ENCODE peak calls at places on chromosomes 11 and 22, in five cellular contexts. One of them, this sample, is unnamed. For H3K36me3, the result is how much of the 10 kb centered on the place peaks cover.

GRCh38 chr11:64239662-64240466 is 1.0 kb upstream of the FKBP2 start:
- DNase-seq in A673: no peak
- DNase-seq in body of pancreas: peak
- DNase-seq in colonic mucosa: no peak
- DNase-seq in CD8-positive, alpha-beta memory T cell: no peak
- DNase-seq in this sample: no peak

GRCh38 chr11:19311306-19312030 is 70.7 kb upstream of the E2F8 start:
- DNase-seq in A673: peak
- DNase-seq in body of pancreas: peak
- DNase-seq in colonic mucosa: peak
- DNase-seq in CD8-positive, alpha-beta memory T cell: peak
- DNase-seq in this sample: peak

GRCh38 chr11:21615871-21616270 is 577.0 kb upstream of the ANO5 start:
- DNase-seq in A673: no peak
- DNase-seq in body of pancreas: no peak
- DNase-seq in colonic mucosa: no peak
- DNase-seq in CD8-positive, alpha-beta memory T cell: no peak
- DNase-seq in this sample: no peak

GRCh38 chr11:16082532-16083055 is 273.8 kb downstream of the SOX6 start:
- DNase-seq in A673: no peak
- DNase-seq in body of pancreas: no peak
- DNase-seq in colonic mucosa: no peak
- DNase-seq in CD8-positive, alpha-beta memory T cell: no peak
- DNase-seq in this sample: peak

GRCh38 chr11:3710485-3711259 is 39.5 kb upstream of the CHRNA10 start:
- DNase-seq in A673: no peak
- DNase-seq in body of pancreas: no peak
- DNase-seq in colonic mucosa: no peak
- DNase-seq in CD8-positive, alpha-beta memory T cell: no peak
- DNase-seq in this sample: peak

GRCh38 chr22:37533995-37534394 is 14.8 kb upstream of the CARD10 start:
- DNase-seq in A673: no peak
- DNase-seq in body of pancreas: no peak
- DNase-seq in colonic mucosa: no peak
- DNase-seq in CD8-positive, alpha-beta memory T cell: no peak
- DNase-seq in this sample: peak

GRCh38 chr11:126514061-126514713 is 158.7 kb downstream of the ST3GAL4 start:
- DNase-seq in A673: no peak
- DNase-seq in body of pancreas: no peak
- DNase-seq in colonic mucosa: no peak
- DNase-seq in CD8-positive, alpha-beta memory T cell: no peak
- DNase-seq in this sample: no peak

GRCh38 chr11:100849914-100850235 is 162.8 kb downstream of the ARHGAP42 start:
- DNase-seq in A673: no peak
- DNase-seq in body of pancreas: no peak
- DNase-seq in colonic mucosa: no peak
- DNase-seq in CD8-positive, alpha-beta memory T cell: no peak
- DNase-seq in this sample: no peak

GRCh38 chr22:44210721-44211120 is 30.0 kb downstream of the PARVG start:
- DNase-seq in A673: no peak
- DNase-seq in body of pancreas: no peak
- DNase-seq in colonic mucosa: no peak
- DNase-seq in CD8-positive, alpha-beta memory T cell: no peak
- DNase-seq in this sample: peak

GRCh38 chr11:71080239-71081097 is 171.9 kb downstream of the SHANK2 start:
- DNase-seq in A673: peak
- DNase-seq in body of pancreas: peak
- DNase-seq in colonic mucosa: peak
- DNase-seq in CD8-positive, alpha-beta memory T cell: no peak
- DNase-seq in this sample: peak

GRCh38 chr22:45341503-45341902 is 31.8 kb downstream of the FAM118A start:
- DNase-seq in A673: no peak
- DNase-seq in body of pancreas: no peak
- DNase-seq in colonic mucosa: no peak
- DNase-seq in CD8-positive, alpha-beta memory T cell: no peak
- DNase-seq in this sample: no peak

GRCh38 chr11:10742460-10743208 is 8.4 kb upstream of the CTR9 start:
- DNase-seq in A673: peak
- DNase-seq in body of pancreas: no peak
- DNase-seq in colonic mucosa: peak
- DNase-seq in CD8-positive, alpha-beta memory T cell: peak
- DNase-seq in this sample: peak

GRCh38 chr11:112227002-112227401 is 774 bp downstream of the PTS start:
- DNase-seq in A673: no peak
- DNase-seq in body of pancreas: no peak
- DNase-seq in colonic mucosa: no peak
- DNase-seq in CD8-positive, alpha-beta memory T cell: no peak
- DNase-seq in this sample: peak

GRCh38 chr22:32880906-32881596 is 79.5 kb downstream of the TIMP3 start:
- DNase-seq in A673: peak
- DNase-seq in body of pancreas: peak
- DNase-seq in colonic mucosa: peak
- DNase-seq in CD8-positive, alpha-beta memory T cell: no peak
- DNase-seq in this sample: peak

GRCh38 chr11:65555693-65556231 is 2.4 kb downstream of the LTBP3 start:
- DNase-seq in A673: no peak
- DNase-seq in body of pancreas: peak
- DNase-seq in colonic mucosa: peak
- DNase-seq in CD8-positive, alpha-beta memory T cell: no peak
- DNase-seq in this sample: peak

GRCh38 chr11:134033696-134034491 is 35.0 kb upstream of the JAM3 start:
- DNase-seq in A673: peak
- DNase-seq in body of pancreas: peak
- DNase-seq in colonic mucosa: peak
- DNase-seq in CD8-positive, alpha-beta memory T cell: peak
- DNase-seq in this sample: peak

GRCh38 chr11:118227865-118228785 is 3.3 kb upstream of the JAML start:
- DNase-seq in A673: no peak
- DNase-seq in body of pancreas: no peak
- DNase-seq in colonic mucosa: no peak
- DNase-seq in CD8-positive, alpha-beta memory T cell: peak
- DNase-seq in this sample: no peak

GRCh38 chr11:73412308-73412707 is 36.1 kb downstream of the RELT start:
- DNase-seq in A673: peak
- DNase-seq in body of pancreas: no peak
- DNase-seq in colonic mucosa: no peak
- DNase-seq in CD8-positive, alpha-beta memory T cell: no peak
- DNase-seq in this sample: no peak

GRCh38 chr22:48104786-48105185 is 1342.3 kb downstream of the TBC1D22A start:
- DNase-seq in A673: no peak
- DNase-seq in body of pancreas: no peak
- DNase-seq in colonic mucosa: no peak
- DNase-seq in CD8-positive, alpha-beta memory T cell: no peak
- DNase-seq in this sample: no peak

GRCh38 chr11:13446444-13446843 is 16.6 kb downstream of the BTBD10 start:
- DNase-seq in A673: no peak
- DNase-seq in body of pancreas: no peak
- DNase-seq in colonic mucosa: no peak
- DNase-seq in CD8-positive, alpha-beta memory T cell: no peak
- DNase-seq in this sample: peak

GRCh38 chr11:76242004-76242779 is 35.9 kb upstream of the WNT11 start:
- DNase-seq in A673: no peak
- DNase-seq in body of pancreas: no peak
- DNase-seq in colonic mucosa: no peak
- DNase-seq in CD8-positive, alpha-beta memory T cell: no peak
- DNase-seq in this sample: no peak

GRCh38 chr11:102534261-102534872 is 3.8 kb upstream of the MMP7 start:
- DNase-seq in A673: no peak
- DNase-seq in body of pancreas: no peak
- DNase-seq in colonic mucosa: no peak
- DNase-seq in CD8-positive, alpha-beta memory T cell: no peak
- DNase-seq in this sample: no peak

GRCh38 chr11:43927070-43927469 is 15.4 kb upstream of the C11orf96 start:
- DNase-seq in A673: no peak
- DNase-seq in body of pancreas: no peak
- DNase-seq in colonic mucosa: no peak
- DNase-seq in CD8-positive, alpha-beta memory T cell: no peak
- DNase-seq in this sample: no peak

GRCh38 chr22:23219787-23220484 is 39.6 kb downstream of the BCR start:
- DNase-seq in A673: peak
- DNase-seq in body of pancreas: peak
- DNase-seq in colonic mucosa: peak
- DNase-seq in CD8-positive, alpha-beta memory T cell: no peak
- DNase-seq in this sample: peak

GRCh38 chr11:22670803-22671202 is 4.4 kb downstream of the GAS2 start:
- DNase-seq in A673: peak
- DNase-seq in body of pancreas: no peak
- DNase-seq in colonic mucosa: no peak
- DNase-seq in CD8-positive, alpha-beta memory T cell: no peak
- DNase-seq in this sample: peak

GRCh38 chr11:6968816-6969215 is 42.6 kb downstream of the ZNF215 start:
- DNase-seq in A673: no peak
- DNase-seq in body of pancreas: no peak
- DNase-seq in colonic mucosa: no peak
- DNase-seq in CD8-positive, alpha-beta memory T cell: no peak
- DNase-seq in this sample: peak

GRCh38 chr11:109085708-109086373 is 336.1 kb upstream of the C11orf87 start:
- DNase-seq in A673: no peak
- DNase-seq in body of pancreas: no peak
- DNase-seq in colonic mucosa: no peak
- DNase-seq in CD8-positive, alpha-beta memory T cell: no peak
- DNase-seq in this sample: peak

GRCh38 chr11:12846766-12847615 is 162.1 kb upstream of the RASSF10 start:
- DNase-seq in A673: no peak
- DNase-seq in body of pancreas: peak
- DNase-seq in colonic mucosa: no peak
- DNase-seq in CD8-positive, alpha-beta memory T cell: no peak
- DNase-seq in this sample: no peak

GRCh38 chr11:71397328-71397860 is 50.8 kb downstream of the DHCR7 start:
- DNase-seq in A673: no peak
- DNase-seq in body of pancreas: no peak
- DNase-seq in colonic mucosa: no peak
- DNase-seq in CD8-positive, alpha-beta memory T cell: no peak
- DNase-seq in this sample: no peak

GRCh38 chr11:46942172-46942571 is 5.6 kb downstream of the CSTPP1 start:
- DNase-seq in A673: no peak
- DNase-seq in body of pancreas: no peak
- DNase-seq in colonic mucosa: peak
- DNase-seq in CD8-positive, alpha-beta memory T cell: no peak
- DNase-seq in this sample: no peak

GRCh38 chr11:19966435-19966834 is 193.8 kb downstream of the DBX1 start:
- DNase-seq in A673: no peak
- DNase-seq in body of pancreas: no peak
- DNase-seq in colonic mucosa: no peak
- DNase-seq in CD8-positive, alpha-beta memory T cell: no peak
- DNase-seq in this sample: no peak

GRCh38 chr11:121625784-121626506 is 173.2 kb upstream of the SORL1-AS1 start:
- DNase-seq in A673: no peak
- DNase-seq in body of pancreas: no peak
- DNase-seq in colonic mucosa: no peak
- DNase-seq in CD8-positive, alpha-beta memory T cell: no peak
- DNase-seq in this sample: no peak

GRCh38 chr11:8814209-8814922 is 96.6 kb upstream of the AKIP1 start:
- DNase-seq in A673: peak
- DNase-seq in body of pancreas: no peak
- DNase-seq in colonic mucosa: peak
- DNase-seq in CD8-positive, alpha-beta memory T cell: no peak
- DNase-seq in this sample: no peak

GRCh38 chr11:62876712-62877111 is 4.0 kb upstream of the SLC3A2 start:
- DNase-seq in A673: no peak
- DNase-seq in body of pancreas: no peak
- DNase-seq in colonic mucosa: no peak
- DNase-seq in CD8-positive, alpha-beta memory T cell: no peak
- DNase-seq in this sample: no peak
- H3K36me3 ChIP-seq in A673: under half
- H3K36me3 ChIP-seq in body of pancreas: under half
- H3K36me3 ChIP-seq in colonic mucosa: under half
- H3K36me3 ChIP-seq in CD8-positive, alpha-beta memory T cell: under half
- H3K36me3 ChIP-seq in this sample: under half

DNA sequence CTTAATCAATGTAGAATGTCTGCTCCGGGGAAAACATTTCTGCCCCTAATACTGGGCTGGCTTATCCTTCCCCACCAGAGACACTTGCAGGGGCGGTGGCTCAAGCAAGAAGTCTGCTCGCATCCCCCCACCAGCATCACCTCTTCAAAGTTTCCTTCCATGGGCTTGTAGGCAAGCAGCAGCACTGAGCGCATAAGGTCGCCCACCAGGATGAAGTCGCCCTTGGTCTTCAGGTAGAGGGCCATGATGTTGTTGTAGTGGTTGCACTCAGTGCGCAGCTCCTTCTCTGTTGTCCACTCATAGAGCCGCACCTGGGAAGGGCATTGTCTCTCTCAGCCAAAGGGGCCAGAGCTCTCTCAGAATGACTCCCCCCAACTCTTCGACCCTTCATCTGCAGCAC is 8.6 kb upstream of the VWCE start:
- DNase-seq in A673: no peak
- DNase-seq in body of pancreas: no peak
- DNase-seq in colonic mucosa: no peak
- DNase-seq in CD8-positive, alpha-beta memory T cell: no peak
- DNase-seq in this sample: no peak
- H3K36me3 ChIP-seq in A673: half or more
- H3K36me3 ChIP-seq in body of pancreas: under half
- H3K36me3 ChIP-seq in colonic mucosa: under half
- H3K36me3 ChIP-seq in CD8-positive, alpha-beta memory T cell: half or more
- H3K36me3 ChIP-seq in this sample: half or more

GRCh38 chr11:59560702-59561469 is 49.5 kb downstream of the OR4D9 start:
- DNase-seq in A673: peak
- DNase-seq in body of pancreas: peak
- DNase-seq in colonic mucosa: peak
- DNase-seq in CD8-positive, alpha-beta memory T cell: peak
- DNase-seq in this sample: peak

GRCh38 chr11:59560290-59560701 is 49.0 kb downstream of the OR4D9 start:
- DNase-seq in A673: peak
- DNase-seq in body of pancreas: peak
- DNase-seq in colonic mucosa: peak
- DNase-seq in CD8-positive, alpha-beta memory T cell: peak
- DNase-seq in this sample: peak

GRCh38 chr11:59557940-59558643 is 46.8 kb downstream of the OR4D9 start:
- DNase-seq in A673: no peak
- DNase-seq in body of pancreas: no peak
- DNase-seq in colonic mucosa: no peak
- DNase-seq in CD8-positive, alpha-beta memory T cell: no peak
- DNase-seq in this sample: no peak

GRCh38 chr11:59562292-59562691 is 51.0 kb downstream of the OR4D9 start:
- DNase-seq in A673: no peak
- DNase-seq in body of pancreas: no peak
- DNase-seq in colonic mucosa: no peak
- DNase-seq in CD8-positive, alpha-beta memory T cell: no peak
- DNase-seq in this sample: no peak

GRCh38 chr11:59559886-59560285 is 48.5 kb downstream of the OR4D9 start:
- DNase-seq in A673: no peak
- DNase-seq in body of pancreas: no peak
- DNase-seq in colonic mucosa: no peak
- DNase-seq in CD8-positive, alpha-beta memory T cell: no peak
- DNase-seq in this sample: no peak
- H3K36me3 ChIP-seq in A673: under half
- H3K36me3 ChIP-seq in body of pancreas: under half
- H3K36me3 ChIP-seq in colonic mucosa: under half
- H3K36me3 ChIP-seq in CD8-positive, alpha-beta memory T cell: under half
- H3K36me3 ChIP-seq in this sample: under half

DNA sequence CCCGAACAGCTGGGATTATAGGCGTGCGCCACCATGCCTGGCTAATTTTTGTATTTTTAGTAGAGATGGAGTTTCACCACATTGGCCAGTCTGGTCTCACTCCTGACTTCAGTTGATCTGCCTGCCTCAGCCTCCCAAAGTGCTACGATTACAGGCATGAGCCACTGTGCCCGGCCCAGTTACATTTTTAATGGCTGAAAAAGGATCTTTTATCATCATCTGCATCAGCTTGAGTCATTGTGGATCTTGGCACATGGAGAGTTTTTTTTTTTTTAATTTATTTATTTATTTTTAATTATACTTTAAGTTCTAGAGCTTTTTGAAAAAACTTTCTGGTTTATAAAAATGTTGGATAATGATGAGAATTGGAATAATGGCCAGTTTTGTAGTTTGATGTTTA is 8.6 kb downstream of the IGHMBP2 start:
- DNase-seq in A673: no peak
- DNase-seq in body of pancreas: no peak
- DNase-seq in colonic mucosa: no peak
- DNase-seq in CD8-positive, alpha-beta memory T cell: no peak
- DNase-seq in this sample: peak
- H3K36me3 ChIP-seq in A673: half or more
- H3K36me3 ChIP-seq in body of pancreas: under half
- H3K36me3 ChIP-seq in colonic mucosa: under half
- H3K36me3 ChIP-seq in CD8-positive, alpha-beta memory T cell: under half
- H3K36me3 ChIP-seq in this sample: half or more